ENCODE peak calls at places on chromosome 21, in ten cellular contexts. M is LoVo, I is hepatic stellate cell, Q is GM20000, Y is prostate gland, E is germinal center, F is spleen, X is pancreas, B is Kasumi-1, G is cardiac muscle cell. K is an unnamed sample.

GRCh38 chr21:46183910-46184624 is at the start of gene SPATC1L:
- DNase-seq in M (no peak), I (peak), Q (peak), Y (peak), E (peak), F (peak), X (peak), B (peak), G (peak), K (peak)

GRCh38 chr21:45049725-45050359 is 24.5 kb upstream of the ADARB1 start:
- DNase-seq in M (no peak), I (no peak), Q (no peak), Y (no peak), E (no peak), F (no peak), X (no peak), B (no peak), G (no peak), K (no peak)

GRCh38 chr21:44290327-44291077 is 4.8 kb downstream of the AIRE start:
- DNase-seq in M (no peak), I (no peak), Q (no peak), Y (no peak), E (no peak), F (peak), X (no peak), B (no peak), G (no peak), K (no peak)

GRCh38 chr21:42677339-42678117 is 24.1 kb downstream of the PDE9A start:
- DNase-seq in M (no peak), I (peak), Q (no peak), Y (no peak), E (no peak), F (peak), X (no peak), B (peak), G (peak), K (no peak)

GRCh38 chr21:41425954-41426655 is at the start of gene MX1:
- DNase-seq in M (peak), I (peak), Q (peak), Y (peak), E (peak), F (peak), X (peak), B (peak), G (peak), K (peak)

GRCh38 chr21:42695324-42696025 is 42.1 kb downstream of the PDE9A start:
- DNase-seq in M (no peak), I (no peak), Q (no peak), Y (no peak), E (no peak), F (peak), X (no peak), B (no peak), G (peak), K (no peak)

GRCh38 chr21:27371688-27372331 is 404.9 kb upstream of the ADAMTS5 start:
- DNase-seq in M (no peak), I (no peak), Q (no peak), Y (no peak), E (no peak), F (no peak), X (no peak), B (no peak), G (peak), K (no peak)

GRCh38 chr21:45003331-45004058 is 63.7 kb downstream of the SLX9 start:
- DNase-seq in M (no peak), I (no peak), Q (no peak), Y (no peak), E (no peak), F (peak), X (no peak), B (no peak), G (no peak), K (no peak)

GRCh38 chr21:30612132-30612531 is 1.6 kb downstream of the KRTAP6-1 start:
- DNase-seq in M (no peak), I (no peak), Q (no peak), Y (no peak), E (no peak), F (no peak), X (no peak), B (no peak), G (no peak), K (no peak)

GRCh38 chr21:38533887-38534286 is 35.6 kb upstream of the ERG start:
- DNase-seq in M (no peak), I (no peak), Q (no peak), Y (no peak), E (no peak), F (no peak), X (no peak), B (peak), G (peak), K (no peak)

GRCh38 chr21:39189857-39190604 is 6.8 kb upstream of the PSMG1 start:
- DNase-seq in M (no peak), I (peak), Q (no peak), Y (no peak), E (no peak), F (no peak), X (no peak), B (no peak), G (no peak), K (no peak)

GRCh38 chr21:45379171-45379900 is 25.6 kb upstream of the COL18A1 start:
- DNase-seq in M (no peak), I (no peak), Q (no peak), Y (no peak), E (no peak), F (peak), X (peak), B (no peak), G (no peak), K (no peak)

GRCh38 chr21:20882462-20883415 is 115.5 kb upstream of the NCAM2 start:
- DNase-seq in M (peak), I (peak), Q (no peak), Y (no peak), E (no peak), F (no peak), X (peak), B (peak), G (peak), K (peak)

GRCh38 chr21:15061747-15062146 is 3.1 kb downstream of the NRIP1 start:
- DNase-seq in M (no peak), I (no peak), Q (no peak), Y (no peak), E (no peak), F (no peak), X (no peak), B (no peak), G (no peak), K (no peak)

GRCh38 chr21:17441370-17441769 is 71.5 kb upstream of the CXADR start:
- DNase-seq in M (peak), I (no peak), Q (no peak), Y (peak), E (no peak), F (no peak), X (peak), B (no peak), G (peak), K (no peak)

GRCh38 chr21:26845066-26845749 is at the start of gene ADAMTS1:
- DNase-seq in M (no peak), I (peak), Q (no peak), Y (peak), E (no peak), F (peak), X (peak), B (peak), G (peak), K (peak)

GRCh38 chr21:45073301-45074047 is 906 bp upstream of the ADARB1 start:
- DNase-seq in M (peak), I (peak), Q (peak), Y (peak), E (no peak), F (peak), X (peak), B (no peak), G (peak), K (peak)

GRCh38 chr21:33821580-33822322 is 93.9 kb downstream of the ATP5PO start:
- DNase-seq in M (no peak), I (no peak), Q (no peak), Y (no peak), E (no peak), F (no peak), X (no peak), B (no peak), G (peak), K (no peak)

GRCh38 chr21:32004281-32004680 is 131.5 kb downstream of the HUNK start:
- DNase-seq in M (no peak), I (no peak), Q (no peak), Y (no peak), E (no peak), F (no peak), X (no peak), B (no peak), G (no peak), K (no peak)

GRCh38 chr21:28540514-28540913 is 452.2 kb downstream of the LTN1 start:
- DNase-seq in M (no peak), I (peak), Q (no peak), Y (no peak), E (no peak), F (no peak), X (no peak), B (no peak), G (peak), K (no peak)

GRCh38 chr21:33264561-33264960 is 1.6 kb upstream of the IL10RB start:
- DNase-seq in M (no peak), I (no peak), Q (no peak), Y (no peak), E (no peak), F (no peak), X (no peak), B (no peak), G (no peak), K (no peak)

GRCh38 chr21:39326607-39327307 is 13.3 kb upstream of the BRWD1 start:
- DNase-seq in M (no peak), I (no peak), Q (no peak), Y (no peak), E (no peak), F (no peak), X (no peak), B (no peak), G (no peak), K (no peak)

GRCh38 chr21:33769057-33769456 is 126.8 kb downstream of the ITSN1 start:
- DNase-seq in M (no peak), I (no peak), Q (no peak), Y (no peak), E (no peak), F (no peak), X (no peak), B (no peak), G (peak), K (no peak)

GRCh38 chr21:17930102-17930501 is 110.9 kb upstream of the C21orf91 start:
- DNase-seq in M (no peak), I (no peak), Q (no peak), Y (no peak), E (no peak), F (no peak), X (no peak), B (no peak), G (no peak), K (no peak)

GRCh38 chr21:26307640-26308039 is 137.1 kb upstream of the APP start:
- DNase-seq in M (no peak), I (no peak), Q (no peak), Y (no peak), E (no peak), F (no peak), X (no peak), B (no peak), G (no peak), K (no peak)

GRCh38 chr21:39660191-39660590 is 47.5 kb downstream of the B3GALT5 start:
- DNase-seq in M (no peak), I (no peak), Q (no peak), Y (no peak), E (no peak), F (no peak), X (peak), B (no peak), G (peak), K (no peak)

GRCh38 chr21:44331209-44331608 is 8.0 kb downstream of the CFAP410 start:
- DNase-seq in M (no peak), I (no peak), Q (no peak), Y (no peak), E (no peak), F (no peak), X (no peak), B (no peak), G (no peak), K (no peak)

GRCh38 chr21:15483138-15483780 is 246.5 kb upstream of the USP25 start:
- DNase-seq in M (peak), I (peak), Q (peak), Y (peak), E (peak), F (peak), X (peak), B (peak), G (peak), K (peak)

GRCh38 chr21:35195232-35195631 is 146.1 kb upstream of the RUNX1 start:
- DNase-seq in M (no peak), I (no peak), Q (no peak), Y (no peak), E (no peak), F (no peak), X (no peak), B (no peak), G (no peak), K (no peak)

GRCh38 chr21:43866659-43867331 is 1.8 kb downstream of the AGPAT3 start:
- DNase-seq in M (peak), I (no peak), Q (peak), Y (peak), E (peak), F (peak), X (peak), B (no peak), G (no peak), K (no peak)

GRCh38 chr21:38491536-38491935 is 6.7 kb downstream of the ERG start:
- DNase-seq in M (no peak), I (no peak), Q (no peak), Y (no peak), E (no peak), F (no peak), X (no peak), B (no peak), G (peak), K (no peak)

GRCh38 chr21:43189936-43190335 is 21.1 kb downstream of the CRYAA start:
- DNase-seq in M (no peak), I (no peak), Q (no peak), Y (peak), E (no peak), F (peak), X (no peak), B (no peak), G (no peak), K (no peak)

GRCh38 chr21:36792505-36792967 is 93.6 kb downstream of the SIM2 start:
- DNase-seq in M (peak), I (no peak), Q (no peak), Y (no peak), E (no peak), F (no peak), X (no peak), B (no peak), G (no peak), K (no peak)

GRCh38 chr21:27190601-27191000 is 223.7 kb upstream of the ADAMTS5 start:
- DNase-seq in M (no peak), I (no peak), Q (no peak), Y (peak), E (no peak), F (no peak), X (no peak), B (no peak), G (peak), K (no peak)

GRCh38 chr21:33286600-33287456 is 20.7 kb downstream of the IL10RB start:
- DNase-seq in M (peak), I (peak), Q (no peak), Y (peak), E (no peak), F (no peak), X (peak), B (no peak), G (peak), K (no peak)

K was measured in dorsolateral prefrontal cortex.